ENCODE peak calls at places on chromosomes 5 and 9, in ten cellular contexts. T, G, I, A, Z, Q, U, P, O and Y are unnamed samples.
A peak's percentile ranks its signal among the peaks of the same experiment; 100 is the strongest.

GRCh38 chr5:142840591-142840990 is 70.4 kb downstream of the ARHGAP26 start:
- DNase-seq in T (no peak), G (no peak), I (no peak), A (no peak), Z (no peak), Q (no peak), U (no peak), P (no peak), O (no peak), Y (no peak)

GRCh38 chr9:37036237-37037136 is 2.4 kb upstream of the PAX5 start:
- DNase-seq in T (peak; percentile 65), G (peak; percentile 50), I (peak; percentile 62), A (peak; percentile 41), Z (peak; percentile 58), Q (peak; percentile 73), U (peak; percentile 30), P (peak; percentile 61), O (no peak), Y (peak; percentile 44)

GRCh38 chr5:123297198-123297831 is 125.9 kb downstream of the CEP120 start:
- DNase-seq in T (no peak), G (no peak), I (no peak), A (no peak), Z (no peak), Q (no peak), U (no peak), P (no peak), O (no peak), Y (no peak)

GRCh38 chr5:16937023-16937379 is 913 bp upstream of the MYO10 start:
- DNase-seq in T (peak; percentile 75), G (peak; percentile 79), I (no peak), A (no peak), Z (peak; percentile 77), Q (peak; percentile 75), U (peak; percentile 69), P (no peak), O (no peak), Y (no peak)

GRCh38 chr5:15587941-15588340 is 88.0 kb downstream of the FBXL7 start:
- DNase-seq in T (no peak), G (no peak), I (no peak), A (no peak), Z (no peak), Q (no peak), U (no peak), P (peak; percentile 83), O (no peak), Y (no peak)

GRCh38 chr5:1750469-1750868 is 49.2 kb downstream of the MRPL36 start:
- DNase-seq in T (no peak), G (no peak), I (no peak), A (peak; percentile 25), Z (peak; percentile 17), Q (no peak), U (no peak), P (no peak), O (peak; percentile 28), Y (no peak)

GRCh38 chr9:137487454-137488329 is 28.6 kb upstream of the NSMF start:
- DNase-seq in T (no peak), G (no peak), I (no peak), A (no peak), Z (no peak), Q (peak; percentile 34), U (no peak), P (no peak), O (no peak), Y (no peak)

GRCh38 chr9:126287467-126287866 is 39.2 kb upstream of the MVB12B start:
- DNase-seq in T (no peak), G (no peak), I (no peak), A (no peak), Z (no peak), Q (no peak), U (no peak), P (no peak), O (no peak), Y (no peak)

GRCh38 chr9:110479481-110479880 is 100.1 kb downstream of the SVEP1 start:
- DNase-seq in T (no peak), G (no peak), I (no peak), A (no peak), Z (no peak), Q (no peak), U (no peak), P (no peak), O (no peak), Y (no peak)

GRCh38 chr9:37650873-37651768 is at the start of gene FRMPD1:
- DNase-seq in T (peak; percentile 81), G (peak; percentile 90), I (peak; percentile 58), A (peak; percentile 61), Z (peak; percentile 73), Q (peak; percentile 86), U (peak; percentile 71), P (peak; percentile 75), O (peak; percentile 46), Y (peak; percentile 14)

GRCh38 chr9:134035041-134036039 is 10.1 kb downstream of the BRD3OS start:
- DNase-seq in T (no peak), G (no peak), I (peak; percentile 41), A (peak; percentile 25), Z (no peak), Q (peak; percentile 7), U (no peak), P (no peak), O (peak; percentile 25), Y (no peak)

GRCh38 chr9:124266139-124266825 is 8.5 kb downstream of the NEK6 start:
- DNase-seq in T (no peak), G (no peak), I (no peak), A (no peak), Z (no peak), Q (no peak), U (no peak), P (no peak), O (no peak), Y (no peak)

GRCh38 chr9:10208691-10209069 is 404.1 kb downstream of the PTPRD start:
- DNase-seq in T (no peak), G (no peak), I (no peak), A (no peak), Z (no peak), Q (no peak), U (no peak), P (no peak), O (no peak), Y (no peak)

GRCh38 chr5:35754481-35754880 is 102.2 kb upstream of the IL7R start:
- DNase-seq in T (no peak), G (no peak), I (no peak), A (no peak), Z (no peak), Q (no peak), U (no peak), P (no peak), O (no peak), Y (no peak)

GRCh38 chr9:27369591-27369990 is 72.6 kb upstream of the EQTN start:
- DNase-seq in T (no peak), G (no peak), I (no peak), A (no peak), Z (no peak), Q (no peak), U (no peak), P (no peak), O (no peak), Y (no peak)

GRCh38 chr9:27377147-27377807 is 80.3 kb upstream of the EQTN start:
- DNase-seq in T (no peak), G (peak; percentile 70), I (no peak), A (no peak), Z (no peak), Q (no peak), U (no peak), P (no peak), O (no peak), Y (no peak)

GRCh38 chr9:27371382-27371781 is 74.4 kb upstream of the EQTN start:
- DNase-seq in T (peak; percentile 63), G (peak; percentile 74), I (no peak), A (no peak), Z (peak; percentile 76), Q (peak; percentile 53), U (peak; percentile 65), P (no peak), O (no peak), Y (no peak)

GRCh38 chr9:27377811-27378345 is 80.9 kb upstream of the EQTN start:
- DNase-seq in T (no peak), G (no peak), I (no peak), A (no peak), Z (no peak), Q (no peak), U (no peak), P (no peak), O (no peak), Y (no peak)

DNA sequence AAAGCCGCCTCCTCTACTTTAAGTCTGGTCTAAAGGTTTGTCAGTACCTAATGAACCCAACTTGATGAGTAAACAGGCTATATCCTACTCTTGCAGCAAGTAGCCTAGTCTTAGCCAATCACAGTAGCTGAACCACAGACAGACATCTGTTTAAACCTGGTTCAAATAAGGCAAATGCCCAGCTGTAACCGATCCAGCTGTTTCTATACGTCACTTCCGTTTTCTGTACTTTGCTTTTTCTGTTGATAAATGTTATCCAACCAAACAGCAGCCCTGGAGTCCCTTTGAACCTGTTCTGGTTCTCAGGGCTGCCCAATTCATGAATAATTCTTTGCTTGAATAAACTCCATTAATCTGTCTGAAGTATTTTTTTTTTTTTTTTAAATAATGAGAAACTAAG is 76.9 kb upstream of the EQTN start:
- DNase-seq in T (no peak), G (no peak), I (no peak), A (no peak), Z (no peak), Q (no peak), U (no peak), P (no peak), O (no peak), Y (no peak)
- H3K4me1 ChIP-seq in T (peaks cover 61% of the 10 kb centered on the region), G (peaks cover 65% of the 10 kb centered on the region), I (no peaks in the 10 kb centered on the region), A (no peaks in the 10 kb centered on the region), Z (peaks cover 40% of the 10 kb centered on the region), Q (peaks cover 47% of the 10 kb centered on the region), U (peaks cover 22% of the 10 kb centered on the region), P (peaks cover 3% of the 10 kb centered on the region), O (no peaks in the 10 kb centered on the region), Y (no peaks in the 10 kb centered on the region)

GRCh38 chr9:95082401-95083084 is 235.0 kb downstream of the FANCC start:
- DNase-seq in T (no peak), G (no peak), I (no peak), A (peak; percentile 28), Z (peak; percentile 25), Q (no peak), U (no peak), P (no peak), O (no peak), Y (no peak)
- H3K4me1 ChIP-seq in T (peaks cover 18% of the 10 kb centered on the region), G (peaks cover 22% of the 10 kb centered on the region), I (no peaks in the 10 kb centered on the region), A (peaks cover 31% of the 10 kb centered on the region), Z (peaks cover 51% of the 10 kb centered on the region), Q (peaks cover 7% of the 10 kb centered on the region), U (peaks cover 16% of the 10 kb centered on the region), P (no peaks in the 10 kb centered on the region), O (peaks cover 14% of the 10 kb centered on the region), Y (peaks cover 54% of the 10 kb centered on the region)

GRCh38 chr5:177433658-177434217 is 7.3 kb downstream of the GRK6 start:
- DNase-seq in T (no peak), G (no peak), I (no peak), A (no peak), Z (no peak), Q (no peak), U (no peak), P (no peak), O (no peak), Y (no peak)
- H3K4me1 ChIP-seq in T (peaks cover 13% of the 10 kb centered on the region), G (no peaks in the 10 kb centered on the region), I (peaks cover 89% of the 10 kb centered on the region), A (peaks cover 9% of the 10 kb centered on the region), Z (peaks cover 39% of the 10 kb centered on the region), Q (peaks cover 14% of the 10 kb centered on the region), U (no peaks in the 10 kb centered on the region), P (no peaks in the 10 kb centered on the region), O (no peaks in the 10 kb centered on the region), Y (peaks cover 15% of the 10 kb centered on the region)

DNA sequence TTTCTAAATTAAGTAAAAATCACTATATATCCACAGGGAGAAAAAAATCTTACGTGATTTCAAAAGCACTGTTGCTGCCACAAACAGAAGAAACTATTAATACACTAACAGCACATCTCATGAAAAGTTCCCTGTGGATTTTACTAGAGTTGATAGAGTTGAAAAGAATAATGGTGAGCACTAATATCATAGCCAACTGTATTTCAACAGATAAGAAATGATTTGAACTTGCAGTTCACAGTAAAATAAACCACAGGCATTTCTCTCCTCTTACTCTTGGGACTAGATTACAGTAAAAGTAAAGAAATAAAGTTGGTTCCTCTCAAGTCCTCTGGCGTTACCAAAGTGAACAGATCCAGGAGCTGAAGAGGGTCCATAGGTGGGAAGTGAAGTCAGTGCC is 27.9 kb downstream of the AGTPBP1 start:
- DNase-seq in T (no peak), G (no peak), I (no peak), A (no peak), Z (no peak), Q (no peak), U (no peak), P (no peak), O (no peak), Y (no peak)
- H3K4me1 ChIP-seq in T (no peaks in the 10 kb centered on the region), G (no peaks in the 10 kb centered on the region), I (peaks cover 18% of the 10 kb centered on the region), A (peaks cover 5% of the 10 kb centered on the region), Z (no peaks in the 10 kb centered on the region), Q (no peaks in the 10 kb centered on the region), U (no peaks in the 10 kb centered on the region), P (peaks cover 21% of the 10 kb centered on the region), O (no peaks in the 10 kb centered on the region), Y (peaks cover 12% of the 10 kb centered on the region)